ENCODE peak calls at places on chromosome 6, in seven cellular contexts. T is lower lobe of right lung, Y is stomach, Q is aorta, F is fibroblast of lung, O is A549, C is adipocyte. R is an unnamed sample.
A peak's percentile ranks its signal among the peaks of the same experiment; 100 is the strongest.

GRCh38 chr6:52014391-52014790 is 73.0 kb downstream of the PKHD1 start:
- DNase-seq in T (no peak), Y (no peak), Q (no peak), F (no peak), O (no peak), C (no peak), R (no peak)

GRCh38 chr6:5762561-5762968 is 244.2 kb downstream of the NRN1 start:
- DNase-seq in T (no peak), Y (no peak), Q (no peak), F (no peak), O (no peak), C (no peak), R (no peak)

GRCh38 chr6:157585274-157586087 is 204.5 kb downstream of the ZDHHC14 start:
- DNase-seq in T (no peak), Y (no peak), Q (no peak), F (no peak), O (no peak), C (no peak), R (no peak)

GRCh38 chr6:786946-787763 is 94.2 kb upstream of the EXOC2 start:
- DNase-seq in T (no peak), Y (no peak), Q (no peak), F (no peak), O (peak; percentile 18), C (peak; percentile 25), R (no peak)

GRCh38 chr6:41346435-41346834 is 11.0 kb downstream of the NCR2 start:
- DNase-seq in T (no peak), Y (no peak), Q (no peak), F (no peak), O (no peak), C (no peak), R (no peak)

GRCh38 chr6:164072240-164072666 is 657.7 kb downstream of the QKI start:
- DNase-seq in T (no peak), Y (no peak), Q (no peak), F (no peak), O (no peak), C (no peak), R (no peak)

GRCh38 chr6:42147138-42147562 is 4.7 kb upstream of the C6orf132 start:
- DNase-seq in T (no peak), Y (peak; percentile 60), Q (no peak), F (no peak), O (no peak), C (no peak), R (no peak)

GRCh38 chr6:9628819-9629218 is 786.1 kb downstream of the TFAP2A start:
- DNase-seq in T (no peak), Y (no peak), Q (no peak), F (no peak), O (no peak), C (peak; percentile 13), R (no peak)

GRCh38 chr6:109579361-109579760 is 96.3 kb upstream of the ZBTB24 start:
- DNase-seq in T (no peak), Y (no peak), Q (no peak), F (no peak), O (no peak), C (no peak), R (no peak)

GRCh38 chr6:3938715-3939376 is 89.7 kb downstream of the FAM50B start:
- DNase-seq in T (no peak), Y (no peak), Q (no peak), F (no peak), O (no peak), C (no peak), R (no peak)

GRCh38 chr6:148491638-148492210 is 149.1 kb downstream of the SASH1 start:
- DNase-seq in T (no peak), Y (no peak), Q (no peak), F (no peak), O (no peak), C (no peak), R (no peak)

GRCh38 chr6:49342410-49342809 is 120.6 kb downstream of the MMUT start:
- DNase-seq in T (no peak), Y (no peak), Q (no peak), F (no peak), O (no peak), C (no peak), R (no peak)

GRCh38 chr6:37920667-37921066 is 101.1 kb downstream of the ZFAND3 start:
- DNase-seq in T (no peak), Y (no peak), Q (no peak), F (no peak), O (peak; percentile 4), C (no peak), R (no peak)

GRCh38 chr6:118586741-118587485 is 38.8 kb downstream of the PLN start:
- DNase-seq in T (no peak), Y (no peak), Q (no peak), F (no peak), O (no peak), C (no peak), R (no peak)

GRCh38 chr6:110039996-110040383 is 61.9 kb downstream of the GPR6 start:
- DNase-seq in T (no peak), Y (peak; percentile 49), Q (no peak), F (peak; percentile 34), O (no peak), C (peak; percentile 37), R (peak; percentile 52)

GRCh38 chr6:160299559-160299958 is 40.9 kb upstream of the SLC22A2 start:
- DNase-seq in T (no peak), Y (no peak), Q (no peak), F (no peak), O (no peak), C (no peak), R (no peak)

GRCh38 chr6:26025047-26025893 is 62.0 kb upstream of the HFE start:
- DNase-seq in T (no peak), Y (no peak), Q (no peak), F (peak; percentile 82), O (no peak), C (peak; percentile 68), R (no peak)

GRCh38 chr6:137191670-137192069 is 18.2 kb upstream of the IL22RA2 start:
- DNase-seq in T (no peak), Y (no peak), Q (no peak), F (peak; percentile 6), O (no peak), C (peak; percentile 75), R (no peak)

DNA sequence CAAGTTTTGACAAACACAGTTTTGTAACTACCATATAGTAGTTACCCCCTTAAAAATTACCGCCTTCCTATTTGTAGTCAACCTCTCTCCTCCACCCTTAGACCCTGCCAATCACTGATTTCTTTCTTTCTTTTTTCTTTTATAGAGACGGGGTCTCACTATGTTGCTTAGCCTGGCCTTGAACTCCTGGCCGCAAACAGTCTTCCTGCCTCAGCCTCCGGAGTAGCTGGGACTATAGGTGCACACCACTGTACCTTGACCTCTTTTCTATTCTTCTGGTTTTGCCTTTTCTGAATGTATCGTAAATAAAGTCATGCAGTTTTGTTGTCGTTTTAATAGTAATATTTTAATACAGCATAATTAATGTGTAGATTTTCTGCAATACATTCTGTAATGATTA is 460.3 kb downstream of the EPM2A start:
- DNase-seq in T (no peak), Y (no peak), Q (no peak), F (no peak), O (no peak), C (no peak), R (no peak)
- H3K4me1 ChIP-seq in T (no peaks in the 10 kb centered on the region), Y (no peaks in the 10 kb centered on the region), Q (no peaks in the 10 kb centered on the region), F (no peaks in the 10 kb centered on the region), O (no peaks in the 10 kb centered on the region), C (no peaks in the 10 kb centered on the region), R (no peaks in the 10 kb centered on the region)

DNA sequence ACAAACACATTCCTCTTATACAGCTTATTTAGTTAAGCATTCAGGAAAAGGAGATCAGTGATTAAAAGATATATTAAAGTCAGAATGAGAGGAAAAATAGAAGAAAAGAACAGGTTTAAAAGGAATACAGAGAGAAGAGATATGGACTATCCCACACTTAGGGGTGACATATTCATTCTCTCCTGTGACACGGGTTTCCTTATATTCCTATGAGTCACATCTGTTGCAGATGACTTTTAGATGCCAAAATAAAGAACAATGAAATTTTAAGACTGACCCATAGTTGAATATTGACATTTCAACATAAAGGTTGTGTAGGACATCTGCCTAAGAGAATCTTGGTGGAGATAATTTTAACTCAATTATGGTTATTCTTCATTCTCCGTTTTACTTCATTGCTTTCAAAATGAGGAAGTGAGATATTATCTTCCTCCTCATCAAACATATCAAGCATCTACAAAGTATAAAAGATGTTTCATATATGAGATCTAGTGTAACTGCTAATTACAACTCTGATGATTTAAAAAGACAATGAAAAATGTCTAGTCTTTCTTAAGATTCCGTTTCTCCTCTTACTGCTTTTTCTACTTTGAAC is 1336.7 kb upstream of the CITED2 start:
- DNase-seq in T (no peak), Y (no peak), Q (no peak), F (no peak), O (no peak), C (no peak), R (no peak)
- H3K4me3 ChIP-seq in T (no peak overlapping the region), Y (no peak overlapping the region), Q (no peak overlapping the region), F (no peak overlapping the region), O (no peak overlapping the region), C (no peak overlapping the region), R (no peak overlapping the region)

DNA sequence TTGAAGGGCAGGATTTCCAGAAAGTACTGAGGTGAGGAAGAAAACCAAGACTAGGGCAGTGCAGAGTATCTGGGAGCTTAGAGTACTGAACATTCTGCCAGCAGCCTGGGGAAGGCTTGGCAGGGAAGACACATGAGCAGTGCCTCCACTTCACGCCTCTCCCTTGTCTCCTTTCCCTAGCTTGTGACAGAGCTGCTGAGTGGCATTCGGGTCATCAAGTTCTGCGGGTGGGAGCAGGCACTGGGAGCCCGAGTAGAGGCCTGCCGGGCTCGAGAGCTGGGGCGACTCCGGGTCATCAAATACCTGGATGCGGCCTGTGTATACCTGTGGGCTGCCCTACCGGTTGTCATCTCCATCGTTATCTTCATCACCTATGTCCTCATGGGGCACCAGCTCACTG is 7.1 kb downstream of the ABCC10 start:
- DNase-seq in T (no peak), Y (no peak), Q (peak; percentile 27), F (no peak), O (no peak), C (no peak), R (no peak)
- H3K4me1 ChIP-seq in T (peaks cover 20% of the 10 kb centered on the region), Y (peaks cover 22% of the 10 kb centered on the region), Q (no peaks in the 10 kb centered on the region), F (peaks cover 14% of the 10 kb centered on the region), O (peaks cover 20% of the 10 kb centered on the region), C (peaks cover 24% of the 10 kb centered on the region), R (no peaks in the 10 kb centered on the region)

GRCh38 chr6:116101790-116102189 is 1.1 kb downstream of the NT5DC1 start:
- DNase-seq in T (no peak), Y (no peak), Q (no peak), F (no peak), O (no peak), C (no peak), R (no peak)

GRCh38 chr6:116100419-116101297 is at the start of gene NT5DC1:
- DNase-seq in T (peak; percentile 90), Y (peak; percentile 88), Q (peak; percentile 95), F (peak; percentile 67), O (peak; percentile 78), C (peak; percentile 91), R (peak; percentile 87)

GRCh38 chr6:116102856-116103255 is 2.2 kb downstream of the NT5DC1 start:
- DNase-seq in T (no peak), Y (no peak), Q (no peak), F (no peak), O (no peak), C (no peak), R (no peak)

GRCh38 chr6:116099036-116099435 is 1.6 kb upstream of the NT5DC1 start:
- DNase-seq in T (no peak), Y (no peak), Q (no peak), F (no peak), O (no peak), C (no peak), R (no peak)

DNA sequence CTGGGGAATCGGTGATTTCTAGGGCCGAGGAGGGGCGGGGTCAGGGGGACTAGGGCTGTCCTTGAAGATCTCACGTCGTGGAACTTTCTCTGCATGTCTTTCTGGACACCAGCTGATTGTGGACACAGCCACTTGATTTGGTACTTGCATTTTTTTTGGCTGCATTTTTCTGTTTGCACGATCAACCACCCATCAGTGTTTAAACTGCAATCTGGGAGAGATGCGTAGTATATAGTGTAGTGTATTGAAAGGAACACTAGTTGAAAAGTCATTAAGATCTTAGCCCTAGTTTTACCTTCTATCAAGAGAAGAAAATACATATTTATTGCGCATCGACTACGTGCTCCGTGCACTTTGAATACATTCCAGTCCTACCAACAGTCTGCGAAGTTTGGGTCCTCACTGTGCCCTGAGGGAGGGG is 655 bp downstream of the NT5DC1 start:
- DNase-seq in T (peak; percentile 89), Y (no peak), Q (no peak), F (no peak), O (no peak), C (no peak), R (no peak)
- H3K4me3 ChIP-seq in T (peak overlapping the region; percentile 84), Y (peak overlapping the region; percentile 78), Q (peak overlapping the region; percentile 74), F (peak overlapping the region; percentile 82), O (peak overlapping the region; percentile 87), C (peak overlapping the region; percentile 93), R (peak overlapping the region; percentile 75)

R was measured in CD8-positive, alpha-beta memory T cell.